ENCODE peak calls at places on chromosome 19, in six cellular contexts. L is HFFc6; T is ascending aorta; F is Right ventricle myocardium superior; V is substantia nigra; M is activated CD4-positive, CD25-positive, alpha-beta regulatory T cell. N is an unnamed sample.

GRCh38 chr19:27764186-27764804 is 1448.7 kb downstream of the UQCRFS1 start:
- DNase-seq in M (no peak), F (no peak), L (no peak), V (no peak), T (no peak), N (no peak)

GRCh38 chr19:48418317-48419064 is 25.0 kb downstream of the GRIN2D start:
- DNase-seq in V (no peak), M (no peak), L (peak), F (no peak), T (no peak), N (peak)

GRCh38 chr19:10995926-10996600 is 35.2 kb downstream of the SMARCA4 start:
- DNase-seq in T (no peak), L (no peak), M (no peak), F (no peak), V (no peak), N (no peak)

GRCh38 chr19:40465025-40465780 is at the start of gene BLVRB:
- DNase-seq in M (no peak), L (peak), T (no peak), V (no peak), F (no peak), N (peak)

GRCh38 chr19:51346742-51347141 is 4.8 kb upstream of the VSIG10L start:
- DNase-seq in M (no peak), T (no peak), L (no peak), F (peak), V (no peak), N (no peak)

GRCh38 chr19:43814663-43815352 is 12.3 kb upstream of the ZNF283 start:
- DNase-seq in F (no peak), M (no peak), L (no peak), T (no peak), V (no peak), N (no peak)

GRCh38 chr19:15300533-15301194 is 31.7 kb downstream of the BRD4 start:
- DNase-seq in T (no peak), V (no peak), M (no peak), L (peak), F (no peak), N (no peak)

GRCh38 chr19:570315-570714 is 2.1 kb upstream of the BSG start:
- DNase-seq in V (no peak), L (no peak), M (no peak), T (no peak), F (peak), N (no peak)

GRCh38 chr19:55777528-55777927 is 8.6 kb downstream of the RFPL4AL1 start:
- DNase-seq in F (no peak), M (no peak), L (no peak), T (no peak), V (no peak), N (peak)

GRCh38 chr19:48333467-48334384 is 8.4 kb downstream of the EMP3 start:
- DNase-seq in M (peak), T (peak), L (peak), V (peak), F (peak), N (peak)

GRCh38 chr19:13885826-13886365 is 9.0 kb downstream of the NANOS3 start:
- DNase-seq in L (no peak), V (no peak), T (no peak), M (no peak), F (no peak), N (no peak)

GRCh38 chr19:35436477-35437141 is 11.4 kb upstream of the FFAR2 start:
- DNase-seq in F (no peak), T (no peak), L (no peak), M (no peak), V (no peak), N (peak)

GRCh38 chr19:56687036-56687435 is 15.5 kb upstream of the ZNF835 start:
- DNase-seq in M (no peak), T (no peak), F (no peak), L (no peak), V (no peak), N (no peak)

N was measured in A172.